ENCODE peak calls at places on chromosomes 13 and 19, in seven cellular contexts. L, S, V, C, I, R and X are unnamed samples.

GRCh38 chr19:38733493-38734175 is 10.6 kb downstream of the CAPN12 start:
- DNase-seq in V (no peak), L (no peak), R (peak), S (no peak), C (no peak), I (no peak), X (no peak)

GRCh38 chr19:17302391-17303166 is 646 bp downstream of the ABHD8 start:
- DNase-seq in V (no peak), S (no peak), I (no peak), C (no peak), R (no peak), L (no peak), X (no peak)

GRCh38 chr13:41352935-41353801 is 42.1 kb downstream of the NAA16 start:
- DNase-seq in S (peak), I (peak), L (peak), R (peak), C (peak), V (peak), X (peak)

GRCh38 chr19:44552324-44552723 is 22.8 kb upstream of the CEACAM20 start:
- DNase-seq in R (peak), L (peak), S (peak), C (no peak), V (no peak), I (peak), X (no peak)

GRCh38 chr19:29880498-29881081 is 61.4 kb upstream of the URI1 start:
- DNase-seq in S (no peak), V (no peak), C (no peak), L (no peak), R (no peak), I (no peak), X (no peak)

GRCh38 chr13:31638577-31638976 is 100.7 kb upstream of the RXFP2 start:
- DNase-seq in L (peak), S (no peak), V (no peak), C (no peak), R (peak), I (no peak), X (peak)

GRCh38 chr19:56132316-56132822 is 8.7 kb upstream of the ZNF444 start:
- DNase-seq in S (no peak), C (no peak), I (no peak), R (no peak), V (no peak), L (no peak), X (no peak)

GRCh38 chr19:18611327-18612050 is 1.2 kb upstream of the TMEM59L start:
- DNase-seq in L (no peak), R (no peak), I (no peak), S (no peak), V (no peak), C (no peak), X (no peak)

GRCh38 chr13:74289861-74290260 is 155.7 kb upstream of the KLF12 start:
- DNase-seq in R (no peak), V (no peak), I (no peak), S (no peak), C (no peak), L (no peak), X (no peak)

GRCh38 chr19:56258272-56258671 is 14.3 kb upstream of the EDDM13 start:
- DNase-seq in V (no peak), R (no peak), S (no peak), C (no peak), I (no peak), L (no peak), X (no peak)

GRCh38 chr19:50842130-50842529 is 8.8 kb upstream of the KLK15 start:
- DNase-seq in S (no peak), I (no peak), R (no peak), C (no peak), L (no peak), V (no peak), X (no peak)

GRCh38 chr19:41089955-41090354 is 1.7 kb downstream of the CYP2A13 start:
- DNase-seq in V (no peak), S (no peak), I (no peak), R (no peak), L (no peak), C (no peak), X (no peak)

GRCh38 chr13:71115301-71115700 is 751.7 kb downstream of the DACH1 start:
- DNase-seq in C (no peak), L (no peak), V (no peak), I (no peak), S (no peak), R (no peak), X (no peak)

GRCh38 chr13:113476811-113477210 is 13.7 kb downstream of the DCUN1D2 start:
- DNase-seq in R (no peak), I (no peak), C (no peak), V (no peak), S (no peak), L (no peak), X (no peak)

GRCh38 chr13:112325941-112326645 is 50.1 kb upstream of the SPACA7 start:
- DNase-seq in R (peak), L (no peak), V (no peak), C (no peak), S (no peak), I (no peak), X (no peak)

GRCh38 chr13:44870456-44870929 is 118.8 kb downstream of the NUFIP1 start:
- DNase-seq in L (no peak), I (no peak), S (no peak), C (no peak), V (no peak), R (no peak), X (no peak)

GRCh38 chr19:43534811-43535761 is 2.1 kb downstream of the ZNF575 start:
- DNase-seq in S (peak), L (peak), V (peak), R (no peak), C (no peak), I (peak), X (no peak)

GRCh38 chr19:2549701-2550191 is 73.8 kb downstream of the GADD45B start:
- DNase-seq in V (no peak), S (no peak), L (peak), C (no peak), I (no peak), R (peak), X (no peak)

GRCh38 chr19:6800991-6801396 is 28.5 kb downstream of the VAV1 start:
- DNase-seq in L (peak), I (peak), C (no peak), R (peak), V (no peak), S (peak), X (no peak)

GRCh38 chr13:110250258-110250891 is 56.6 kb downstream of the COL4A1 start:
- DNase-seq in S (no peak), V (no peak), L (peak), C (no peak), I (no peak), R (peak), X (no peak)

GRCh38 chr19:5507056-5507624 is 51.9 kb downstream of the ZNRF4 start:
- DNase-seq in L (no peak), S (no peak), C (no peak), V (no peak), R (no peak), I (no peak), X (no peak)

GRCh38 chr13:114328595-114328994 is 14.3 kb downstream of the CHAMP1 start:
- DNase-seq in V (no peak), I (no peak), S (no peak), R (no peak), C (no peak), L (no peak), X (no peak)

GRCh38 chr13:41694902-41695301 is 237.6 kb downstream of the RGCC start:
- DNase-seq in C (no peak), V (no peak), S (no peak), I (no peak), R (peak), L (peak), X (no peak)